ENCODE peak calls at places on chromosomes 5 and 9, in five cellular contexts. A is WTC11, G is K562, L is HepG2, V is H1. P is an unnamed sample.

GRCh38 chr5:150272531-150272930 is 17.0 kb downstream of the CAMK2A start:
- DNase-seq in A (peak; percentile 56), G (peak; percentile 62), L (peak; percentile 55), V (peak; percentile 33), P (no peak)

GRCh38 chr5:8906303-8906967 is 639.4 kb downstream of the SEMA5A start:
- DNase-seq in A (no peak), G (no peak), L (no peak), V (no peak), P (no peak)

GRCh38 chr9:16725066-16725465 is 145.4 kb downstream of the BNC2 start:
- DNase-seq in A (no peak), G (no peak), L (no peak), V (no peak), P (no peak)

GRCh38 chr9:130857864-130858730 is 23.0 kb downstream of the ABL1 start:
- DNase-seq in A (no peak), G (no peak), L (no peak), V (no peak), P (no peak)

GRCh38 chr5:169711826-169712225 is 74.8 kb downstream of the DOCK2 start:
- DNase-seq in A (no peak), G (no peak), L (no peak), V (no peak), P (no peak)

GRCh38 chr5:170338933-170339779 is 41.6 kb upstream of the LCP2 start:
- DNase-seq in A (peak; percentile 64), G (peak; percentile 77), L (no peak), V (no peak), P (peak; percentile 13)

GRCh38 chr5:66306105-66306843 is 162.2 kb downstream of the SREK1 start:
- DNase-seq in A (peak; percentile 59), G (peak; percentile 69), L (peak; percentile 55), V (peak; percentile 34), P (peak; percentile 63)

GRCh38 chr9:125106285-125106893 is 36.9 kb downstream of the SCAI start:
- DNase-seq in A (no peak), G (no peak), L (no peak), V (no peak), P (no peak)

GRCh38 chr5:139051392-139051791 is 146.8 kb downstream of the SIL1 start:
- DNase-seq in A (no peak), G (no peak), L (no peak), V (no peak), P (no peak)

GRCh38 chr5:71817891-71818290 is 98.8 kb downstream of the CARTPT start:
- DNase-seq in A (no peak), G (no peak), L (no peak), V (no peak), P (no peak)

GRCh38 chr5:43635374-43635773 is 32.4 kb downstream of the NNT start:
- DNase-seq in A (no peak), G (no peak), L (no peak), V (no peak), P (no peak)

GRCh38 chr5:171223927-171224326 is 85.1 kb upstream of the TLX3 start:
- DNase-seq in A (no peak), G (no peak), L (no peak), V (no peak), P (no peak)

GRCh38 chr9:88988796-88989641 is 2.2 kb upstream of the S1PR3 start:
- DNase-seq in A (no peak), G (no peak), L (no peak), V (no peak), P (no peak)
- TF ChIP-seq ATF3 in A (no peak), G (no peak), L (no peak), V (no peak), P (no peak)

DNA sequence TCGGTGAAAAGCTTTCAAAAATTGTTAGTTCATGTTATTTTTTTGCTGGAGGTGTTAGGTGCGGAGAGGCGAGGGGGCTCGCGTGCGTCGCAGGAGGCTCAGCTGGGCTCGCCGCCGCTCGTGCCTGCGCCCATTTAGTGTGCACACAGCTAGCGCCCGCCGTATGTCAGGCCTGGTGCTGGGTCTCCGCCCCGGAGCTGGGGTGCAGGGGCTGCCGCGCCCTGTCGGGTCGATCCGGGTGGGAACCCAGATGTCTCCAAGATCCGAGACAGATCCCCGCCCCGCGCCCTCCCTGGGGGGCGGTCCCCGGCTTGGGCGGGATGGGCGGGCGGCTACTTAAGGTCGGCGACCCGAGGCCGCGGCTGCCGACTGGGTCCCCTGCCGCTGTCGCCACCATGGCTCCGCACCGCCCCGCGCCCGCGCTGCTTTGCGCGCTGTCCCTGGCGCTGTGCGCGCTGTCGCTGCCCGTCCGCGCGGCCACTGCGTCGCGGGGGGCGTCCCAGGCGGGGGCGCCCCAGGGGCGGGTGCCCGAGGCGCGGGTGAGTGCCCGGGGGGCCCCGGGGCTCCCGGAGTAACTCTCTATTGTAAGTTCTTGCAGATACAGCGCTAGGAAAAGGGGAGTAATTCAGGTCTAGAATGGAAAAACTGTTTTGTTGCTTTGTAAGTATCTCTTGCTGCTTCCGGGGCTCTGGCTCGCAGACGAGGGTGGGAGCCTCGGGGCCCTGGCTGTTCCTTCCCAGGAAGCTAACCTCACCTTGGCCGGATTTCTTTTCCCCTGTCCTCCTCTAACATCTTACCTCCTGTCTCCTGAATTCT is 31.7 kb downstream of the GSN start:
- DNase-seq in A (peak; percentile 23), G (no peak), L (no peak), V (no peak), P (no peak)
- TF ChIP-seq ATF3 in A (no peak), G (no peak), L (no peak), V (no peak), P (no peak)

GRCh38 chr9:137303031-137303892 is 1.2 kb upstream of the NRARP start:
- DNase-seq in A (no peak), G (no peak), L (no peak), V (no peak), P (no peak)
- TF ChIP-seq ATF3 in A (no peak), G (no peak), L (no peak), V (no peak), P (no peak)

GRCh38 chr5:174511711-174512253 is 212.6 kb upstream of the MSX2 start:
- DNase-seq in A (no peak), G (no peak), L (peak; percentile 19), V (no peak), P (no peak)
- TF ChIP-seq ATF3 in A (no peak), G (no peak), L (no peak), V (no peak), P (no peak)

GRCh38 chr9:128192601-128193371 is 1.4 kb upstream of the CIZ1 start:
- DNase-seq in A (peak; percentile 30), G (peak; percentile 92), L (no peak), V (peak; percentile 31), P (peak; percentile 95)
- TF ChIP-seq ATF3 in A (no peak), G (peak; percentile 89), L (no peak), V (peak; percentile 12), P (no peak)

DNA sequence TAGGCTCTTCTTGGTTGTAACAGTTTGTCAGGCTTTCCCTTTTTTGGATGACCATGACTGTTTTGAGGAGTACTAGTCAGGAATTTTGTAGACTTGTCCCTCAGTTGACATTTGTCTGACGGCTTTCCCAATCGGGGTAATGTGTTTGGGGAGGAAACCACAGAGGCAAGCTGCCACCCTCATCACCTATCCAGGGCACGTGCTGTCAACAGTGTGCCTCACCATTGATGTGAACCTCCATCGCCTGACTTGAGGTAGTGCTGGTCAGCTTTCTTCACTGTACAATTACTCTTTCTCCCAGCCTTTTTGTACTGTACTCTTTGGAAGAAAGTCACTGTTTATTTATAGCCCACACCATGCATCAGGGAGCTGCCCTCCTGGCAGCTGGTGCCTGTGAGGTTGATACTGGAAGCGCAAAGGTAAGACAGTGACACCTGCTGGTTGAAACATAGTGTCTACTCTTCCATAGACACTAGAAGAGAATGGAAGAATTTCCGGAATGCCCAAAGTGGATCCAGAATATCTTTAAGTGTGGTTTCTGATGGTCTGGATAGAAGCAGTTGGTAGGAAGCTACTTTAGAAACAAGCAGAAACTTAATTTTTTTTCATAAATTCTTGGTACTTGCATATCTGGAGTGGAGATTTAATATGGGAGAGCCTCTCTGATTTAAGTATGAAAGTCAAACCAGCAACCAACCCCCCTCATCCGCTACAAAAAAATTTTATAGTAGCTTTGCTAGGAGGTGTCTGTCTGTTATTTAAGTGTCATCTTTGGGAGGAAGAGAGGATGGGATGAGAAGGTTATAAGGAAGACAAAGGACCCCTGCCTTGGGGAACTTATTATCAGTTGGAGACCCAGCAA is 69.3 kb downstream of the SNX30 start:
- DNase-seq in A (peak; percentile 31), G (peak; percentile 57), L (peak; percentile 67), V (no peak), P (peak; percentile 36)
- TF ChIP-seq ATF3 in A (no peak), G (no peak), L (no peak), V (no peak), P (no peak)